ENCODE peak calls at places on chromosomes 16 and 17, in four cellular contexts. One of them, this sample, is unnamed.
A peak's percentile ranks its signal among the peaks of the same experiment; 100 is the strongest.

GRCh38 chr16:29784901-29785500 is 5.5 kb upstream of the KIF22 start:
- DNase-seq in PC-9: no peak
- DNase-seq in K562: peak; percentile 86
- DNase-seq in mucosa of descending colon: peak; percentile 71
- DNase-seq in this sample: no peak

GRCh38 chr16:16992986-16993783 is 477.6 kb downstream of the XYLT1 start:
- DNase-seq in K562: no peak
- DNase-seq in PC-9: no peak
- DNase-seq in mucosa of descending colon: no peak
- DNase-seq in this sample: no peak

GRCh38 chr16:30139895-30140481 is 17.0 kb upstream of the MAPK3 start:
- DNase-seq in mucosa of descending colon: no peak
- DNase-seq in K562: peak; percentile 15
- DNase-seq in PC-9: no peak
- DNase-seq in this sample: no peak

GRCh38 chr17:14299261-14300093 is 1.4 kb upstream of the HS3ST3B1 start:
- DNase-seq in mucosa of descending colon: peak; percentile 40
- DNase-seq in PC-9: no peak
- DNase-seq in K562: peak; percentile 51
- DNase-seq in this sample: no peak

GRCh38 chr17:71938340-71939010 is 182.3 kb upstream of the SOX9 start:
- DNase-seq in K562: no peak
- DNase-seq in PC-9: no peak
- DNase-seq in mucosa of descending colon: no peak
- DNase-seq in this sample: no peak

GRCh38 chr16:6602401-6602800 is 730.2 kb upstream of the RBFOX1 start:
- DNase-seq in PC-9: no peak
- DNase-seq in mucosa of descending colon: no peak
- DNase-seq in K562: no peak
- DNase-seq in this sample: no peak

GRCh38 chr17:16212793-16213192 is 2.5 kb downstream of the NCOR1 start:
- DNase-seq in K562: no peak
- DNase-seq in PC-9: no peak
- DNase-seq in mucosa of descending colon: no peak
- DNase-seq in this sample: no peak

GRCh38 chr17:3978421-3979275 is 14.4 kb upstream of the ATP2A3 start:
- DNase-seq in PC-9: no peak
- DNase-seq in K562: no peak
- DNase-seq in mucosa of descending colon: peak; percentile 79
- DNase-seq in this sample: no peak

GRCh38 chr17:13994050-13994449 is 75.3 kb upstream of the COX10 start:
- DNase-seq in mucosa of descending colon: no peak
- DNase-seq in PC-9: no peak
- DNase-seq in K562: no peak
- DNase-seq in this sample: no peak

GRCh38 chr16:72722552-72722951 is 325.4 kb downstream of the ZFHX3 start:
- DNase-seq in K562: peak; percentile 23
- DNase-seq in mucosa of descending colon: no peak
- DNase-seq in PC-9: no peak
- DNase-seq in this sample: no peak

GRCh38 chr16:30761427-30761927 is 385 bp downstream of the CFAP119 start:
- DNase-seq in mucosa of descending colon: no peak
- DNase-seq in PC-9: peak; percentile 51
- DNase-seq in K562: peak; percentile 81
- DNase-seq in this sample: peak; percentile 34

GRCh38 chr16:73172621-73173312 is 124.8 kb upstream of the ZFHX3 start:
- DNase-seq in mucosa of descending colon: peak; percentile 84
- DNase-seq in K562: peak; percentile 4
- DNase-seq in PC-9: peak; percentile 23
- DNase-seq in this sample: no peak

GRCh38 chr17:83124871-83125514 is 45.6 kb downstream of the METRNL start:
- DNase-seq in mucosa of descending colon: no peak
- DNase-seq in PC-9: no peak
- DNase-seq in K562: no peak
- DNase-seq in this sample: no peak

GRCh38 chr17:27845264-27846041 is 45.1 kb upstream of the NOS2 start:
- DNase-seq in mucosa of descending colon: no peak
- DNase-seq in PC-9: no peak
- DNase-seq in K562: no peak
- DNase-seq in this sample: peak; percentile 94

GRCh38 chr16:77300232-77300631 is 101.0 kb downstream of the SYCE1L start:
- DNase-seq in K562: no peak
- DNase-seq in mucosa of descending colon: no peak
- DNase-seq in PC-9: no peak
- DNase-seq in this sample: peak; percentile 48

GRCh38 chr17:1978396-1978962 is 46.7 kb downstream of the RTN4RL1 start:
- DNase-seq in mucosa of descending colon: no peak
- DNase-seq in K562: no peak
- DNase-seq in PC-9: no peak
- DNase-seq in this sample: no peak

GRCh38 chr17:59451706-59452105 is 113.7 kb upstream of the DHX40 start:
- DNase-seq in K562: no peak
- DNase-seq in PC-9: no peak
- DNase-seq in mucosa of descending colon: no peak
- DNase-seq in this sample: no peak

GRCh38 chr17:58046230-58047094 is 36.8 kb upstream of the DYNLL2 start:
- DNase-seq in mucosa of descending colon: no peak
- DNase-seq in K562: no peak
- DNase-seq in PC-9: no peak
- DNase-seq in this sample: no peak

GRCh38 chr17:1000597-1001490 is 3.9 kb downstream of the TIMM22 start:
- DNase-seq in PC-9: no peak
- DNase-seq in K562: no peak
- DNase-seq in mucosa of descending colon: no peak
- DNase-seq in this sample: no peak

GRCh38 chr17:75267146-75267402 is 4.0 kb downstream of the MIF4GD start:
- DNase-seq in PC-9: no peak
- DNase-seq in mucosa of descending colon: no peak
- DNase-seq in K562: no peak
- DNase-seq in this sample: no peak

GRCh38 chr17:43584666-43585102 is 38.5 kb upstream of the ETV4 start:
- DNase-seq in K562: no peak
- DNase-seq in mucosa of descending colon: no peak
- DNase-seq in PC-9: no peak
- DNase-seq in this sample: peak; percentile 81

GRCh38 chr16:57092786-57093301 is 461 bp downstream of the CPNE2 start:
- DNase-seq in PC-9: peak; percentile 50
- DNase-seq in mucosa of descending colon: peak; percentile 78
- DNase-seq in K562: peak; percentile 59
- DNase-seq in this sample: peak; percentile 81

GRCh38 chr16:81212830-81213465 is 25.5 kb upstream of the BCO1 start:
- DNase-seq in mucosa of descending colon: no peak
- DNase-seq in PC-9: no peak
- DNase-seq in K562: no peak
- DNase-seq in this sample: no peak

GRCh38 chr17:51336112-51336822 is 75.9 kb downstream of the UTP18 start:
- DNase-seq in PC-9: no peak
- DNase-seq in K562: peak; percentile 17
- DNase-seq in mucosa of descending colon: no peak
- DNase-seq in this sample: no peak

GRCh38 chr17:36608794-36609497 is 7.6 kb downstream of the MRM1 start:
- DNase-seq in K562: peak; percentile 89
- DNase-seq in PC-9: no peak
- DNase-seq in mucosa of descending colon: peak; percentile 63
- DNase-seq in this sample: no peak
- H3K4me3 ChIP-seq in K562: no peak overlapping the region
- H3K4me3 ChIP-seq in PC-9: no peak overlapping the region
- H3K4me3 ChIP-seq in mucosa of descending colon: no peak overlapping the region
- H3K4me3 ChIP-seq in this sample: no peak overlapping the region

GRCh38 chr17:40106760-40107265 is 6.4 kb upstream of the NR1D1 start:
- DNase-seq in K562: no peak
- DNase-seq in PC-9: no peak
- DNase-seq in mucosa of descending colon: no peak
- DNase-seq in this sample: no peak

GRCh38 chr17:40107266-40107980 is 7.0 kb upstream of the NR1D1 start:
- DNase-seq in K562: no peak
- DNase-seq in PC-9: no peak
- DNase-seq in mucosa of descending colon: no peak
- DNase-seq in this sample: no peak

GRCh38 chr17:40104570-40105471 is 4.4 kb upstream of the NR1D1 start:
- DNase-seq in PC-9: no peak
- DNase-seq in mucosa of descending colon: no peak
- DNase-seq in K562: no peak
- DNase-seq in this sample: no peak

GRCh38 chr17:40103742-40104095 is 3.3 kb upstream of the NR1D1 start:
- DNase-seq in K562: no peak
- DNase-seq in mucosa of descending colon: no peak
- DNase-seq in PC-9: no peak
- DNase-seq in this sample: no peak

DNA sequence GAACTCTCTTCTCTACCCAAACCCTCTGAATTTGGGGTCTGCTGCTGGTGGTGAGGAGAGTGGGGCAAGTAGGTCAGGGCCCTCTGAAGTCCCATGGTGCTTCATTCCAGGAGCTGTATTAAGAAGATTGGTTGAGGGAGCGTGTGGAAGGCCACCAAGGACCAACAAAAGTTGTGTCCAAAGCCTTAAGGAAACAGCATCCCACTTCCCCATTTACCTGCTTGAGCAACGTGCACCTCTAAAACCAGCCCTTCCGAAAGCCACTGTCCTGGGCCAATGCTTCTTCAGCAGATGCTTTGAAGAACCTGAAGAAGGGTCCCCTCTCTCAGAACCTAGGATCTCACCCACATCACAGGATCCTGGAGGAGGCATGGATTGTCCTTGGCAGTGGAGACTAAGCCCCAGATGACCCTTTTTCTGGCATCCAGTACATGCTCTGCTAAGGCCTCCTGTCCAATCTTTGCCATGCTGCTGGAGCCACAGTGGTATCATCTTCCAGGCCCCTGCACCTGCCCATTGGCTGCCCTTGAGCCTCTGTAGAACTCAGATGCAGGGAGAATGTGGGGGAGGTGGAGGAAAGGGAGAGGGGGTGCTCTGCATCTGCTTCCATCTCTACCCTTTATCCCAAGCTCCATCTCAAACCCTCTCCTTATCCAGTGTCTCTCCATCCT is 5.8 kb upstream of the NR1D1 start:
- DNase-seq in PC-9: no peak
- DNase-seq in mucosa of descending colon: peak; percentile 24
- DNase-seq in K562: no peak
- DNase-seq in this sample: no peak
- H3K4me1 ChIP-seq in PC-9: peaks cover 45% of the 10 kb centered on the region
- H3K4me1 ChIP-seq in mucosa of descending colon: peaks cover 92% of the 10 kb centered on the region
- H3K4me1 ChIP-seq in K562: peaks cover 63% of the 10 kb centered on the region
- H3K4me1 ChIP-seq in this sample: peaks cover 61% of the 10 kb centered on the region

DNA sequence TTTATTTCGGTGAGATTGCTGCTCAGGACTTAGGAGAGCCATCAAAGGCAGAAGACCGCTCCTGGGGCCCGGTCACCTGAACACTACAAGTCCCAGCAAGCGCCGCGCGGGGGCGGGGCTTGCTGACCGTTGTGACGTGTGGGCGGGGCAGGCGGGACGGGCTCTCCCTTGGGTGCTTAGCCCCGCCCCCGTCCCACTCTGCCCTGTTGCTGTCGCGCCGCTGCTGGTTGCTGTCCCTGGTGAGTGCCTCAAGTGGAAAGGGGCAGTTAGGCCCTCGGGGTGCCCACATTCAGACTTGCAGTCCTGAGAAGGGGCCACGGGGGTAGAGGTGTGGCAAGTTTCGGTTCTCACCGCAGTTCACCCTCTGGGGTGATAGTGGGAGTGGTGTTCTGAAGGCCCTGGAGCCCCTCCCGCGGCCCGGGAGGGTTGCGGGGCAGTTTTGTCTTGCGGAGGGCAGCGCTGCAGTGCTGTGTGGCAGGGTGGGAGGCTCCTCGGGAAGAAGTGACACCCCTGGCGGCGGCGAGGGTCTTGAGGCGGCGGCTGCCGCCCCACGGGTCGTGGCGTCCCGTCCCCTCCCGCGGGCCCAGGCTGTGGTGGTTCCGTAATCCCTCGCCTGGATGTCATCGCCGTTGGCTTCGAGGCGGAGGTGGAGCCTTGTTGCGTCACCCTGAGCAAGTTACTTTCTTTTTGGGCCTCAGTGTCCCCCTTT is at the start of gene CALCOCO2:
- DNase-seq in K562: peak; percentile 98
- DNase-seq in PC-9: peak; percentile 88
- DNase-seq in mucosa of descending colon: peak; percentile 96
- DNase-seq in this sample: peak; percentile 100
- TF ChIP-seq CTCF in K562: no peak
- TF ChIP-seq CTCF in PC-9: peak; percentile 4
- TF ChIP-seq CTCF in mucosa of descending colon: no peak
- TF ChIP-seq CTCF in this sample: no peak

DNA sequence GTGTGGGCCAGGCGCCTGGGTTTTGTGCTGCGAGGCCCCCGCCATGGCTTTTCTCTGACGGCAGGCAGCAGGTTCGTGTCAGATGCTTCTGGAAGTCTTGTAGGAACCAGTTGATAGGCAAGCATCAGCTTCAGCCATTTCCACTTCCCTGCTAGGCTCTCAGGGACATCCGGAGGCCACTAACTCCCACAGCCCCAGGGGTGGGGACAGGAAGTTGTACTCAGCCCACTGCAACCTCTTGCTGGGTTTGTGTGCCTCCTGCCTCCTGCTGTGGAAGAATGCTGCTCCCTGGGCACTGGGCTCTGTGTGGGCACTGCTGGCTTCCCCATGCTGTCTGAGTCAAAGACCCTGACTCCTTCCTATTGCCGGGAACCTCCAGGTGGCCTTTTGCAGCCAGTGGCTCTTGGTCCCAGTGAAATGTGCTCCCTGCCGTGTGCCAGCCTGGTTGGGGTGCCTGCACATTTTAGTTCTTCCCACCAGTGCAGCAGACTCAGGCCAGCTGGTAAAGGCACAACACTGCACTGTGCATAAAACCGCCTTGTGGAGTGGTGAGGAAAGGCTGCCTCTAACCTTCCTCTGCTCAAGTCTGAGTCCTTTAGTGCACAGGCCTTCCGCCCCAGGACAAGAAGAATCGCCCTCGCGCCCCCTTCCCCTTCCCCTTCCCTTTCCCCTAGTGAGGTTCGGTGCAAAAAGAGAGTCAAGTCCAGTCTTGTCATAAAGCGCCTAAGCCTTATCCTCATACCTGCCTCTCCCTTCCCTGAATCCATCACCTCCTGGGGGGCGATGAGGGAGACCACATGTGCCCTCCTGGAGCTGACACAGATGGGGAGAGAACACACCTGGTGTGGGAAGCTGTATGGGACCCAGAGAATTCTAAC is 16.6 kb downstream of the LDHD start:
- DNase-seq in PC-9: no peak
- DNase-seq in K562: no peak
- DNase-seq in mucosa of descending colon: no peak
- DNase-seq in this sample: no peak
- H3K4me3 ChIP-seq in PC-9: no peak overlapping the region
- H3K4me3 ChIP-seq in K562: no peak overlapping the region
- H3K4me3 ChIP-seq in mucosa of descending colon: no peak overlapping the region
- H3K4me3 ChIP-seq in this sample: no peak overlapping the region

GRCh38 chr17:18280766-18281165 is 20.3 kb downstream of the MIEF2 start:
- DNase-seq in mucosa of descending colon: no peak
- DNase-seq in PC-9: no peak
- DNase-seq in K562: no peak
- DNase-seq in this sample: no peak

GRCh38 chr17:18285296-18285695 is 24.8 kb downstream of the MIEF2 start:
- DNase-seq in mucosa of descending colon: no peak
- DNase-seq in PC-9: no peak
- DNase-seq in K562: no peak
- DNase-seq in this sample: no peak

GRCh38 chr17:18280239-18280638 is 19.8 kb downstream of the MIEF2 start:
- DNase-seq in K562: no peak
- DNase-seq in mucosa of descending colon: no peak
- DNase-seq in PC-9: no peak
- DNase-seq in this sample: no peak

GRCh38 chr17:18278867-18279266 is 18.4 kb downstream of the MIEF2 start:
- DNase-seq in PC-9: no peak
- DNase-seq in K562: no peak
- DNase-seq in mucosa of descending colon: no peak
- DNase-seq in this sample: no peak

GRCh38 chr17:18281815-18282214 is 21.4 kb downstream of the MIEF2 start:
- DNase-seq in mucosa of descending colon: no peak
- DNase-seq in K562: no peak
- DNase-seq in PC-9: no peak
- DNase-seq in this sample: no peak
- H3K4me1 ChIP-seq in mucosa of descending colon: no peaks in the 10 kb centered on the region
- H3K4me1 ChIP-seq in K562: no peaks in the 10 kb centered on the region
- H3K4me1 ChIP-seq in PC-9: no peaks in the 10 kb centered on the region
- H3K4me1 ChIP-seq in this sample: no peaks in the 10 kb centered on the region

This sample was measured in Caco-2.